ENCODE peak calls at places on chromosome 13, in ten cellular contexts. C, M, A, W, B, N, I, L, F and V are unnamed samples.

GRCh38 chr13:66341038-66341437 is 889.1 kb downstream of the PCDH9 start:
- DNase-seq in B (no peak), C (no peak), N (no peak), A (no peak), W (no peak), M (no peak), F (no peak), I (no peak), L (no peak), V (no peak)

GRCh38 chr13:43472344-43472743 is 314.4 kb downstream of the ENOX1 start:
- DNase-seq in L (no peak), I (no peak), N (no peak), M (no peak), B (no peak), A (no peak), W (no peak), C (no peak), F (no peak), V (no peak)

GRCh38 chr13:111952814-111953213 is 114.1 kb upstream of the SOX1 start:
- DNase-seq in B (no peak), F (no peak), M (no peak), I (no peak), N (no peak), A (no peak), W (no peak), C (no peak), L (no peak), V (no peak)

GRCh38 chr13:30441304-30441703 is 19.0 kb downstream of the UBE2L5 start:
- DNase-seq in C (no peak), N (no peak), F (no peak), W (no peak), B (no peak), L (no peak), A (no peak), M (no peak), I (no peak), V (no peak)

GRCh38 chr13:94143624-94144350 is 335.7 kb downstream of the DCT start:
- DNase-seq in N (no peak), B (no peak), M (no peak), L (no peak), C (no peak), W (no peak), F (no peak), I (no peak), A (no peak), V (no peak)

GRCh38 chr13:94987081-94987480 is 274.7 kb upstream of the SOX21 start:
- DNase-seq in C (no peak), N (no peak), A (no peak), B (no peak), I (no peak), L (no peak), M (no peak), F (no peak), W (no peak), V (no peak)

GRCh38 chr13:44223785-44224432 is 149.7 kb upstream of the SERP2 start:
- DNase-seq in F (no peak), M (no peak), C (no peak), A (no peak), W (no peak), N (no peak), B (no peak), L (no peak), I (no peak), V (no peak)

GRCh38 chr13:55394470-55394869 is 1746.2 kb upstream of the PRR20A start:
- DNase-seq in F (no peak), I (no peak), B (no peak), L (no peak), A (no peak), C (no peak), W (no peak), N (no peak), M (no peak), V (no peak)

GRCh38 chr13:113405481-113406300 is 41.8 kb upstream of the GRTP1 start:
- DNase-seq in C (no peak), F (no peak), B (no peak), W (no peak), N (no peak), A (no peak), L (no peak), M (peak; percentile 9), I (no peak), V (peak; percentile 45)

GRCh38 chr13:113298001-113298945 is 1.2 kb downstream of the LAMP1 start:
- DNase-seq in C (no peak), N (no peak), L (no peak), I (no peak), B (no peak), A (no peak), W (no peak), F (no peak), M (no peak), V (peak; percentile 45)

GRCh38 chr13:99970761-99971575 is 599 bp downstream of the ZIC5 start:
- DNase-seq in A (peak; percentile 71), B (no peak), F (no peak), N (no peak), I (no peak), W (no peak), M (no peak), L (no peak), C (no peak), V (no peak)

GRCh38 chr13:75685239-75685697 is 49.1 kb downstream of the LMO7 start:
- DNase-seq in L (no peak), W (no peak), F (no peak), I (no peak), M (no peak), N (no peak), B (no peak), A (no peak), C (no peak), V (no peak)

GRCh38 chr13:61170791-61171330 is 244.8 kb downstream of the PCDH20 start:
- DNase-seq in N (no peak), W (no peak), L (no peak), B (no peak), I (no peak), M (no peak), C (no peak), F (peak; percentile 38), A (peak; percentile 11), V (no peak)